ENCODE peak calls at places on chromosome 15, in four cellular contexts. D is tibial artery, A is fibroblast of pulmonary artery, C is A549. K is an unnamed sample.

GRCh38 chr15:36644156-36644896 is 64.9 kb downstream of the CDIN1 start:
- DNase-seq in A (no peak), D (no peak), C (no peak), K (no peak)

GRCh38 chr15:51484781-51485180 is 137.8 kb downstream of the DMXL2 start:
- DNase-seq in D (no peak), C (no peak), A (no peak), K (no peak)

GRCh38 chr15:65857718-65858402 is 11.4 kb upstream of the RAB11A start:
- DNase-seq in D (no peak), A (no peak), C (no peak), K (no peak)

GRCh38 chr15:66894986-66895780 is 170.2 kb upstream of the SMAD3 start:
- DNase-seq in D (no peak), A (no peak), C (no peak), K (no peak)

GRCh38 chr15:80173022-80173759 is 20.4 kb downstream of the FAH start:
- DNase-seq in A (peak), D (peak), C (peak), K (peak)

GRCh38 chr15:55588070-55588817 is at the start of gene PYGO1:
- DNase-seq in D (peak), C (peak), A (peak), K (peak)

GRCh38 chr15:31175484-31175883 is 74.0 kb upstream of the TRPM1 start:
- DNase-seq in D (no peak), C (no peak), A (no peak), K (no peak)

GRCh38 chr15:67135494-67135893 is 70.1 kb downstream of the SMAD3 start:
- DNase-seq in D (no peak), C (no peak), A (peak), K (no peak)

GRCh38 chr15:55230051-55230670 is 33.4 kb upstream of the RSL24D1 start:
- DNase-seq in D (no peak), A (peak), C (no peak), K (no peak)

DNA sequence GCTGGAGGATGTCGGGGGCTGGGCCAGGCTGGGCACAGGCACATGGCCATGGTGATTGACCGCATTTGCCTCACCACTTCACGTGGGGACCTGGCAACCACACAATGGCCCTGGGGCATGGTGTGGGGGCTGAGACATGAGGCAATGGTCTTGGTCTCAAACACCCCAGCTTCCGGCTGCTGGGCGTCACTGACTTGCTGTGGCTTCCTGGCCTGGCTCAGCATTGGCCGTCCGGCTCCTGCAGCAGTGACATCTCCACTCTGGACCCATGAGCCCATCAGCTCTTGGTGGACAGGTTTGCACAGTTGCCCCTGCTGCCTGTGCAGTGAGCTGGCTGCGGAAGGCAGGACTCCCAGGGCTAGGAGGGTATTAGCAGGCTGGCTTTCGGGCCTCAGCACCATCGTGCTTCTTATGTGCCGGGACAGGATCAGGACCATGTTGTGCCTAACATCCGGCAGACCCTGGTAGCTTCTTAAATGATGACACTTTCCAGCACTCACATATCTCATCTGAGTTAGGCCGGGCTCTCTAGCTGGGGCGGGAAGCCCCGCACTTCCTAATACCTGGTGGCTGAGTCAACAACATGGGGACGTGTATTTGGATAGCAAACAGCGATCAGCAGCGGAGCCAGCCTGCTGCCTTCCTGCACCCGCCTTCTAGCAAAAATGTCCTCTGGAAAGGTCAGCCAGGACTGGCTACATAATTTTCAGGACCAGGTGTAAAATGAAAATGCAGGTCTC is 34.1 kb downstream of the ZNF710 start:
- DNase-seq in D (peak), C (peak), A (peak), K (peak)
- H3K4me3 ChIP-seq in D (no peak), C (no peak), A (no peak), K (no peak)

GRCh38 chr15:99931703-99932603 is 198.7 kb upstream of the LYSMD4 start:
- DNase-seq in D (no peak), A (no peak), C (no peak), K (no peak)

GRCh38 chr15:99925661-99926461 is 192.6 kb upstream of the LYSMD4 start:
- DNase-seq in C (peak), D (peak), A (peak), K (no peak)

GRCh38 chr15:99930696-99931095 is 197.5 kb upstream of the LYSMD4 start:
- DNase-seq in D (no peak), A (no peak), C (no peak), K (no peak)

GRCh38 chr15:99929266-99929665 is 196.0 kb upstream of the LYSMD4 start:
- DNase-seq in A (no peak), D (no peak), C (no peak), K (no peak)

GRCh38 chr15:99928429-99928981 is 195.3 kb upstream of the LYSMD4 start:
- DNase-seq in D (peak), C (peak), A (peak), K (peak)
- TF ChIP-seq CTCF in D (peak), C (peak), A (peak), K (peak)

GRCh38 chr15:84817461-84818081 is 415 bp downstream of the ALPK3 start:
- DNase-seq in C (no peak), A (no peak), D (no peak), K (no peak)
- H3K4me3 ChIP-seq in C (no peak), A (no peak), D (peak), K (peak)

GRCh38 chr15:39286706-39287105 is 294.2 kb upstream of the THBS1 start:
- DNase-seq in D (no peak), C (no peak), A (no peak), K (no peak)

GRCh38 chr15:39285663-39286062 is 295.2 kb upstream of the THBS1 start:
- DNase-seq in D (no peak), A (no peak), C (no peak), K (no peak)

GRCh38 chr15:39282663-39283208 is 298.1 kb upstream of the THBS1 start:
- DNase-seq in D (no peak), A (no peak), C (no peak), K (no peak)

GRCh38 chr15:39283531-39283930 is 297.3 kb upstream of the THBS1 start:
- DNase-seq in D (no peak), A (peak), C (no peak), K (no peak)

GRCh38 chr15:39285066-39285465 is 295.8 kb upstream of the THBS1 start:
- DNase-seq in A (peak), D (no peak), C (no peak), K (no peak)
- TF ChIP-seq CTCF in A (no peak), D (no peak), C (no peak), K (no peak)

DNA sequence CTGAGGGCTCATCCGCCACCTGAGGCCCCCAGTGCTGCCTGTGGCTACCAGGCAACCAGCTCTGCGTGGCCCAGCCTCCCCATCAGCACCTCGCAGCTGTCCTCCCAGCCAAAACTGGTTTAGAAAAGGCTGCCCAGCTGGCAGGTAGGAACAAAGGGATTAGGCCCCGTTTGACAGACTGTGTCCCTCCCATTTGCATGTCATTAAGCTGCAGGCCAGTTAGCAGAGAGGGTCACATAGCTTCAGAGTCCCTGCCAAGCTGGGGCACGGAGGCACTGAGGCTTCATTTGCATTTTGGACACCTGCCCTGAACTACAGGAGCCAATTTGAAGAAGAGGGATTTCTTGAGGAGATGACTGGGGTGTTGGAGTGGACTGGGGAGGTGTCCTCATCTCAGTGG is 177.9 kb downstream of the TLE3 start:
- DNase-seq in A (no peak), C (no peak), D (no peak), K (no peak)
- H3K4me3 ChIP-seq in A (no peak), C (no peak), D (no peak), K (no peak)

GRCh38 chr15:92273732-92274131 is 119.9 kb upstream of the ST8SIA2 start:
- DNase-seq in A (no peak), D (no peak), C (no peak), K (no peak)

GRCh38 chr15:92272106-92272505 is 121.6 kb upstream of the ST8SIA2 start:
- DNase-seq in D (no peak), C (no peak), A (no peak), K (no peak)

GRCh38 chr15:92273286-92273685 is 120.4 kb upstream of the ST8SIA2 start:
- DNase-seq in A (no peak), D (no peak), C (no peak), K (no peak)

GRCh38 chr15:92277776-92278175 is 115.9 kb upstream of the ST8SIA2 start:
- DNase-seq in A (no peak), D (no peak), C (peak), K (peak)
- TF ChIP-seq CTCF in A (no peak), D (no peak), C (peak), K (peak)

GRCh38 chr15:74844319-74845207 is 1.6 kb upstream of the ULK3 start:
- DNase-seq in D (no peak), A (no peak), C (no peak), K (no peak)
- H3K4me3 ChIP-seq in D (no peak), A (no peak), C (no peak), K (no peak)

DNA sequence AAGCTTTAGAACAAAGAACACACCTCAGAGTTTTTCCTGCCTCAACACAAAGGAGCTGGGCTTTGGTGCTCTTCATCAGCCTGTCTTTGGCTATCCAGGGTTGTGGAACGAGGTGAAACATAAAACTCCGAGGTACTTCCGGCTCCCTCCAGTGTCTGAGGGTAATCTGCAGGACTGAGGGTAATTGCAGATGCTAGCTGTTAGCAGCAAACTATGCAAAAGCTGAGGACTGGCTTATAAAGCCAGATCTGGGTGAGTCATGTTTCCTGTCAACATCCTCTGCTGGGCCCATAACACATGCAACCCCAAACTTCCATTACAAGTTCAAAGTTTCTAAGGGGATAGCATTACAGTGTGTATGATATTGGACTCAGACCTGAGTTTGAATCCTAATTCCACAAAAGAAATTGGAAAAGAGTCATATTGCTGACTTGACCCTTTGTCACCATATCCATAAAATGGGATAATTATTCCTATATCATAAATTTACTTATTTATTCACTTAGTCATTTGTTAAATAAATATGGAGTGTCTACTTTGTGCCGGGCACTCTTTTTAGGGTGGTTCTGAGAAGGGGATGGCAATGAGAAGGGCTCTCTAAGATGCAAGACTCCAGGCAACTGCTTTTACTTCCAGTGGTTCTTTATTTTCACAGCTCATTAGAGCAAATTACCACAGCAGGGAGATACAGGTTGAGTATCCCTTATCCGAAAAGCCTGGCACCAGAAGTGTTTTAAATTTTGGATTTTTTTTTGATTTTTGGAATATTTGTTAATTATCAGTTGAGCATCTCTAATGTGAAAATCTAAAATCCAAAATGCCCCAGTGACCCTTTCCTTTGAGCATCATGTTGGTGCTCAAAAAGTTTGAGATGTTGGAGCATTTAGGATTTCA is 9.5 kb upstream of the TRIM69 start:
- DNase-seq in D (peak), C (peak), A (peak), K (peak)
- TF ChIP-seq CTCF in D (no peak), C (no peak), A (peak), K (no peak)

DNA sequence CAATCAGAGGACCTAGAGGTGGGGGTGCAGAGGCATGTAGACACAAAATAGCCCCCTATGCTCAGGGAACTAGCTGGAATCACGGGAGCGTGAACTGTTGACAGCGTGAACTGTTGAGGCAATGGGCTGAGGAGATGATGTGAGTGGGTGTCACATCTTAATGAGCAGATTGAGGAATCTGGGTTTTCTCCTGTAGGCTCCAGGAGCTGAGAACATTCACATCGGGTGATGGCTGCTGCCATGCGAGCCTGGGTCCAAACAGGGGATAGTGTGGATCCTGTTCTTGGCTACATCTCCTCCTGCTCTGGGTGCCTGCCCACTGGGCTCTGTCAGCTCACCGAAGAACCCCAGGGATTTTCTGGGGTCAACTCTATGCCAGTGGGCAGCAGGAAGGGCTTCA is 2.1 kb downstream of the LARP6 start:
- DNase-seq in C (no peak), A (no peak), D (no peak), K (no peak)
- H3K4me3 ChIP-seq in C (no peak), A (peak), D (peak), K (no peak)

DNA sequence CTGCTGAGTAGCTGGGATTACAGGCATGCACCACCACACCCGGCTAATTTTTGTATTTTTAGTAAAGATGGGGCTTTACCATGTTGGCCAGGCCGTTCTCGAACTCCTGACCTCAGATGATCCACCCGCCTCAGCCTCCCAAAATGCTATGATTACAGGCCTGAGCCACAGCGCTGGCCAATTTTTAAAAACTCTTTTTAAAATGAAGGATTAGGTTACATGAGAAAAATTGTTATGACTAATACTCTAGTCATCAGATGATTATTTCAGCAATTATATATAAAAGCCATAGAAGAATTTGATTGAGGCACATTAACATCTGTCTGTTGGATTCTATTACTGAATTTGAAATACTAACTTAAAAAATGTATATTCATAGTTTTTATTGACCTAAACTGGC is 134.1 kb upstream of the MNS1 start:
- DNase-seq in C (no peak), D (no peak), A (peak), K (peak)
- TF ChIP-seq CTCF in C (no peak), D (no peak), A (no peak), K (no peak)

K was measured in brain microvascular endothelial cell.